ENCODE peak calls at places on chromosome 9, in seven cellular contexts. F, O, I, M, X, T and E are unnamed samples.

GRCh38 chr9:128414461-128414860 is 6.2 kb upstream of the CERCAM start:
- DNase-seq in X (no peak), O (no peak), I (no peak), F (no peak), M (no peak), T (no peak), E (no peak)

GRCh38 chr9:120917989-120918630 is 8.5 kb downstream of the TRAF1 start:
- DNase-seq in X (no peak), O (no peak), T (no peak), I (no peak), F (no peak), M (no peak), E (no peak)

GRCh38 chr9:97271292-97271691 is 36.2 kb upstream of the CCDC180 start:
- DNase-seq in X (no peak), O (no peak), M (no peak), F (no peak), I (peak), T (no peak), E (no peak)

GRCh38 chr9:112755059-112755458 is 4.5 kb downstream of the SNX30 start:
- DNase-seq in I (no peak), O (no peak), X (no peak), M (no peak), F (no peak), T (no peak), E (no peak)

GRCh38 chr9:126303488-126303887 is 23.1 kb upstream of the MVB12B start:
- DNase-seq in T (no peak), F (peak), X (no peak), M (no peak), I (no peak), O (peak), E (no peak)

GRCh38 chr9:35682520-35682919 is 7.2 kb downstream of the TPM2 start:
- DNase-seq in F (no peak), T (no peak), O (no peak), I (no peak), X (no peak), M (no peak), E (no peak)

GRCh38 chr9:92019658-92020057 is 69.6 kb upstream of the ROR2 start:
- DNase-seq in I (no peak), T (no peak), M (no peak), F (no peak), O (no peak), X (no peak), E (no peak)

GRCh38 chr9:110900917-110901316 is 137.4 kb downstream of the LPAR1 start:
- DNase-seq in X (peak), T (peak), F (no peak), I (no peak), M (peak), O (no peak), E (no peak)

GRCh38 chr9:86034863-86035734 is 64.3 kb downstream of the GOLM1 start:
- DNase-seq in T (peak), X (no peak), F (no peak), I (peak), O (peak), M (peak), E (peak)

GRCh38 chr9:129981180-129981907 is 61.6 kb downstream of the FNBP1 start:
- DNase-seq in X (no peak), F (no peak), T (peak), O (no peak), M (no peak), I (no peak), E (no peak)